ENCODE peak calls at places on chromosomes 5 and 9, in eight cellular contexts. One of them, this sample, is unnamed.
A peak's percentile ranks its signal among the peaks of the same experiment; 100 is the strongest.

GRCh38 chr5:139745800-139746690 is 49.6 kb upstream of the PSD2 start:
- DNase-seq in heart right ventricle: peak; percentile 65
- DNase-seq in neural progenitor cell: peak; percentile 94
- DNase-seq in mesothelial cell of epicardium: peak; percentile 43
- DNase-seq in sigmoid colon: peak; percentile 87
- DNase-seq in upper lobe of right lung: no peak
- DNase-seq in GM20000: peak; percentile 73
- DNase-seq in fibroblast of pulmonary artery: peak; percentile 71
- DNase-seq in this sample: peak; percentile 70

GRCh38 chr9:124781967-124782660 is 5.2 kb downstream of the OLFML2A start:
- DNase-seq in heart right ventricle: no peak
- DNase-seq in neural progenitor cell: no peak
- DNase-seq in mesothelial cell of epicardium: no peak
- DNase-seq in sigmoid colon: peak; percentile 59
- DNase-seq in upper lobe of right lung: peak; percentile 33
- DNase-seq in GM20000: peak; percentile 7
- DNase-seq in fibroblast of pulmonary artery: no peak
- DNase-seq in this sample: no peak

GRCh38 chr9:135126480-135127187 is 39.2 kb downstream of the OLFM1 start:
- DNase-seq in heart right ventricle: no peak
- DNase-seq in neural progenitor cell: no peak
- DNase-seq in mesothelial cell of epicardium: no peak
- DNase-seq in sigmoid colon: no peak
- DNase-seq in upper lobe of right lung: no peak
- DNase-seq in GM20000: no peak
- DNase-seq in fibroblast of pulmonary artery: no peak
- DNase-seq in this sample: no peak

GRCh38 chr5:55101556-55102276 is 730 bp upstream of the GZMA start:
- DNase-seq in heart right ventricle: no peak
- DNase-seq in neural progenitor cell: no peak
- DNase-seq in mesothelial cell of epicardium: no peak
- DNase-seq in sigmoid colon: no peak
- DNase-seq in upper lobe of right lung: no peak
- DNase-seq in GM20000: no peak
- DNase-seq in fibroblast of pulmonary artery: no peak
- DNase-seq in this sample: no peak

GRCh38 chr5:41193462-41194166 is 19.7 kb downstream of the C6 start:
- DNase-seq in heart right ventricle: peak; percentile 97
- DNase-seq in neural progenitor cell: no peak
- DNase-seq in mesothelial cell of epicardium: no peak
- DNase-seq in sigmoid colon: peak; percentile 98
- DNase-seq in upper lobe of right lung: peak; percentile 95
- DNase-seq in GM20000: no peak
- DNase-seq in fibroblast of pulmonary artery: peak; percentile 100
- DNase-seq in this sample: no peak

GRCh38 chr9:104386425-104387069 is 117.5 kb upstream of the OR13F1 start:
- DNase-seq in heart right ventricle: no peak
- DNase-seq in neural progenitor cell: peak; percentile 54
- DNase-seq in mesothelial cell of epicardium: no peak
- DNase-seq in sigmoid colon: no peak
- DNase-seq in upper lobe of right lung: no peak
- DNase-seq in GM20000: no peak
- DNase-seq in fibroblast of pulmonary artery: peak; percentile 65
- DNase-seq in this sample: no peak

GRCh38 chr5:119483155-119483554 is 30.9 kb downstream of the HSD17B4 start:
- DNase-seq in heart right ventricle: no peak
- DNase-seq in neural progenitor cell: no peak
- DNase-seq in mesothelial cell of epicardium: no peak
- DNase-seq in sigmoid colon: no peak
- DNase-seq in upper lobe of right lung: no peak
- DNase-seq in GM20000: no peak
- DNase-seq in fibroblast of pulmonary artery: no peak
- DNase-seq in this sample: no peak

GRCh38 chr5:114387433-114387832 is 25.6 kb downstream of the KCNN2 start:
- DNase-seq in heart right ventricle: no peak
- DNase-seq in neural progenitor cell: peak; percentile 80
- DNase-seq in mesothelial cell of epicardium: no peak
- DNase-seq in sigmoid colon: no peak
- DNase-seq in upper lobe of right lung: no peak
- DNase-seq in GM20000: no peak
- DNase-seq in fibroblast of pulmonary artery: no peak
- DNase-seq in this sample: no peak

GRCh38 chr5:91119941-91120850 is 262.9 kb downstream of the ARRDC3 start:
- DNase-seq in heart right ventricle: no peak
- DNase-seq in neural progenitor cell: peak; percentile 29
- DNase-seq in mesothelial cell of epicardium: no peak
- DNase-seq in sigmoid colon: peak; percentile 82
- DNase-seq in upper lobe of right lung: no peak
- DNase-seq in GM20000: no peak
- DNase-seq in fibroblast of pulmonary artery: no peak
- DNase-seq in this sample: no peak

GRCh38 chr9:4489562-4489918 is 728 bp upstream of the SLC1A1 start:
- DNase-seq in heart right ventricle: peak; percentile 19
- DNase-seq in neural progenitor cell: peak; percentile 56
- DNase-seq in mesothelial cell of epicardium: no peak
- DNase-seq in sigmoid colon: no peak
- DNase-seq in upper lobe of right lung: no peak
- DNase-seq in GM20000: no peak
- DNase-seq in fibroblast of pulmonary artery: peak; percentile 41
- DNase-seq in this sample: no peak

GRCh38 chr5:64333891-64334290 is 168.2 kb downstream of the RNF180 start:
- DNase-seq in heart right ventricle: no peak
- DNase-seq in neural progenitor cell: peak; percentile 73
- DNase-seq in mesothelial cell of epicardium: no peak
- DNase-seq in sigmoid colon: no peak
- DNase-seq in upper lobe of right lung: no peak
- DNase-seq in GM20000: no peak
- DNase-seq in fibroblast of pulmonary artery: no peak
- DNase-seq in this sample: no peak

GRCh38 chr5:136047858-136048257 is 19.1 kb downstream of the TGFBI start:
- DNase-seq in heart right ventricle: no peak
- DNase-seq in neural progenitor cell: no peak
- DNase-seq in mesothelial cell of epicardium: no peak
- DNase-seq in sigmoid colon: peak; percentile 78
- DNase-seq in upper lobe of right lung: peak; percentile 74
- DNase-seq in GM20000: no peak
- DNase-seq in fibroblast of pulmonary artery: no peak
- DNase-seq in this sample: no peak

GRCh38 chr5:95697781-95698681 is 15.2 kb upstream of the SPATA9 start:
- DNase-seq in heart right ventricle: no peak
- DNase-seq in neural progenitor cell: no peak
- DNase-seq in mesothelial cell of epicardium: no peak
- DNase-seq in sigmoid colon: no peak
- DNase-seq in upper lobe of right lung: no peak
- DNase-seq in GM20000: no peak
- DNase-seq in fibroblast of pulmonary artery: no peak
- DNase-seq in this sample: no peak

GRCh38 chr5:78420548-78420947 is 60.1 kb downstream of the SCAMP1 start:
- DNase-seq in heart right ventricle: no peak
- DNase-seq in neural progenitor cell: no peak
- DNase-seq in mesothelial cell of epicardium: no peak
- DNase-seq in sigmoid colon: no peak
- DNase-seq in upper lobe of right lung: no peak
- DNase-seq in GM20000: no peak
- DNase-seq in fibroblast of pulmonary artery: no peak
- DNase-seq in this sample: no peak

GRCh38 chr9:130940693-130941576 is 1.9 kb upstream of the FIBCD1 start:
- DNase-seq in heart right ventricle: peak; percentile 45
- DNase-seq in neural progenitor cell: peak; percentile 83
- DNase-seq in mesothelial cell of epicardium: peak; percentile 64
- DNase-seq in sigmoid colon: peak; percentile 79
- DNase-seq in upper lobe of right lung: peak; percentile 90
- DNase-seq in GM20000: peak; percentile 91
- DNase-seq in fibroblast of pulmonary artery: peak; percentile 30
- DNase-seq in this sample: peak; percentile 77

GRCh38 chr9:73577867-73578266 is 426.2 kb downstream of the ANXA1 start:
- DNase-seq in heart right ventricle: no peak
- DNase-seq in neural progenitor cell: peak; percentile 41
- DNase-seq in mesothelial cell of epicardium: no peak
- DNase-seq in sigmoid colon: no peak
- DNase-seq in upper lobe of right lung: no peak
- DNase-seq in GM20000: no peak
- DNase-seq in fibroblast of pulmonary artery: peak; percentile 39
- DNase-seq in this sample: no peak

GRCh38 chr9:129164246-129164930 is 13.7 kb downstream of the IER5L start:
- DNase-seq in heart right ventricle: peak; percentile 50
- DNase-seq in neural progenitor cell: peak; percentile 57
- DNase-seq in mesothelial cell of epicardium: no peak
- DNase-seq in sigmoid colon: peak; percentile 90
- DNase-seq in upper lobe of right lung: no peak
- DNase-seq in GM20000: no peak
- DNase-seq in fibroblast of pulmonary artery: peak; percentile 71
- DNase-seq in this sample: no peak

GRCh38 chr5:159051431-159052281 is 48.1 kb downstream of the EBF1 start:
- DNase-seq in heart right ventricle: peak; percentile 77
- DNase-seq in neural progenitor cell: peak; percentile 79
- DNase-seq in mesothelial cell of epicardium: peak; percentile 21
- DNase-seq in sigmoid colon: peak; percentile 68
- DNase-seq in upper lobe of right lung: peak; percentile 67
- DNase-seq in GM20000: peak; percentile 45
- DNase-seq in fibroblast of pulmonary artery: peak; percentile 31
- DNase-seq in this sample: no peak

GRCh38 chr9:105541838-105542237 is 16.1 kb upstream of the FKTN start:
- DNase-seq in heart right ventricle: no peak
- DNase-seq in neural progenitor cell: no peak
- DNase-seq in mesothelial cell of epicardium: no peak
- DNase-seq in sigmoid colon: no peak
- DNase-seq in upper lobe of right lung: no peak
- DNase-seq in GM20000: peak; percentile 25
- DNase-seq in fibroblast of pulmonary artery: no peak
- DNase-seq in this sample: no peak

GRCh38 chr9:105535920-105536668 is 21.8 kb upstream of the FKTN start:
- DNase-seq in heart right ventricle: no peak
- DNase-seq in neural progenitor cell: no peak
- DNase-seq in mesothelial cell of epicardium: no peak
- DNase-seq in sigmoid colon: no peak
- DNase-seq in upper lobe of right lung: no peak
- DNase-seq in GM20000: no peak
- DNase-seq in fibroblast of pulmonary artery: no peak
- DNase-seq in this sample: no peak

GRCh38 chr9:105539452-105539851 is 18.5 kb upstream of the FKTN start:
- DNase-seq in heart right ventricle: no peak
- DNase-seq in neural progenitor cell: no peak
- DNase-seq in mesothelial cell of epicardium: no peak
- DNase-seq in sigmoid colon: no peak
- DNase-seq in upper lobe of right lung: no peak
- DNase-seq in GM20000: no peak
- DNase-seq in fibroblast of pulmonary artery: no peak
- DNase-seq in this sample: no peak
- TF ChIP-seq CTCF in heart right ventricle: no peak
- TF ChIP-seq CTCF in neural progenitor cell: peak; percentile 23
- TF ChIP-seq CTCF in mesothelial cell of epicardium: no peak
- TF ChIP-seq CTCF in sigmoid colon: no peak
- TF ChIP-seq CTCF in upper lobe of right lung: no peak
- TF ChIP-seq CTCF in GM20000: no peak
- TF ChIP-seq CTCF in fibroblast of pulmonary artery: peak; percentile 10
- TF ChIP-seq CTCF in this sample: no peak

DNA sequence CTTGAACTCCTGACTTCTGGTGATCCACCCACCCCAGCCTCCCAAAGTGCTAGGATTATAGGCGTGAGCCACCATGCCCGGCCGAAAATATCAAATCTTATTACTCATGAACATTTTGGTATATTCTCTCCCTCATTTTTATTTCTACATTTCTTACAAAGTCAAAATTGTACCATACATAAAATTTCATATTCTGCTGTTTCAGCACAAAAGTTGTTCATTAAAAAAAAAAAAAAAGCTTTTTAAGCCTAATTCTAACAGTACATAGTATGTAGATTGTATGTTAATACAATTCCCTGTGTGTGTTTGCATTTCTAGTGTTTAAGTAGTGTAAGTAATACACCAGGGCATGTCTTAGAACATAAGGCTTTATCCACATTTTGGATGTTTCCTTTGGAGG is 14.9 kb downstream of the BNIP1 start:
- DNase-seq in heart right ventricle: no peak
- DNase-seq in neural progenitor cell: no peak
- DNase-seq in mesothelial cell of epicardium: no peak
- DNase-seq in sigmoid colon: no peak
- DNase-seq in upper lobe of right lung: no peak
- DNase-seq in GM20000: no peak
- DNase-seq in fibroblast of pulmonary artery: no peak
- DNase-seq in this sample: no peak
- TF ChIP-seq CTCF in heart right ventricle: no peak
- TF ChIP-seq CTCF in neural progenitor cell: no peak
- TF ChIP-seq CTCF in mesothelial cell of epicardium: no peak
- TF ChIP-seq CTCF in sigmoid colon: no peak
- TF ChIP-seq CTCF in upper lobe of right lung: no peak
- TF ChIP-seq CTCF in GM20000: no peak
- TF ChIP-seq CTCF in fibroblast of pulmonary artery: no peak
- TF ChIP-seq CTCF in this sample: no peak

DNA sequence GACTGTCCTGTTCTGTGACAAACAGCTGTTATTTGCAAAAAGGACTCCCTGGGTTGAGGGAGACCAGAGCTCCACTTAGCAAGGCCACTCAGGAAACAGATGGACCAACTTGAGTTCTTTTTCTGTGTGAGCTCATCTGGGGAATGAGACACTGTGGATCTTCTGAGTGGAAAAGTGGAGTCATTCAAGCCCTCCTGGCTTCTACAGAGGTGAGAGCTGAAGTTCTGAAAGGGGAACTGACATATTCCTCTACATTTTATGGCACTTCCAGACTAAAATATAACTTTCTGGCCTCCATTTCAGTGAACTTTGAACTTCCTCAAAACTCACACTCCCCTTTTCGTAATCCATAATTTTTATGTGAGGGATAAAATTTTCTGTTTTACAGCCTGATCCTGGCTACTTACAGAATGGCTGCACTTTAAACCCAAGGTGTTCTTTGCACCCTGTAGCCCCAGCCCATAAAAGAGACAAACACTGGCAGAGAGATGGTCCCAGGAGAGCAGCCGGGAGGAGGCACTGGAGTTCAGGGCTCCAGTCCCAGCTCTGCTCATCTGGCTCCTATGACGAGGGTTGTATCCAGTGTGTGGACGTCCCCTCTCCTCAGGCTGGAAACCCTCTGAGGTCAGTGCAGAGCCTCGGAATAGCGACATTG is 10.8 kb downstream of the SPAAR start:
- DNase-seq in heart right ventricle: no peak
- DNase-seq in neural progenitor cell: no peak
- DNase-seq in mesothelial cell of epicardium: no peak
- DNase-seq in sigmoid colon: no peak
- DNase-seq in upper lobe of right lung: no peak
- DNase-seq in GM20000: no peak
- DNase-seq in fibroblast of pulmonary artery: no peak
- DNase-seq in this sample: no peak
- TF ChIP-seq CTCF in heart right ventricle: no peak
- TF ChIP-seq CTCF in neural progenitor cell: no peak
- TF ChIP-seq CTCF in mesothelial cell of epicardium: no peak
- TF ChIP-seq CTCF in sigmoid colon: no peak
- TF ChIP-seq CTCF in upper lobe of right lung: no peak
- TF ChIP-seq CTCF in GM20000: no peak
- TF ChIP-seq CTCF in fibroblast of pulmonary artery: no peak
- TF ChIP-seq CTCF in this sample: no peak

DNA sequence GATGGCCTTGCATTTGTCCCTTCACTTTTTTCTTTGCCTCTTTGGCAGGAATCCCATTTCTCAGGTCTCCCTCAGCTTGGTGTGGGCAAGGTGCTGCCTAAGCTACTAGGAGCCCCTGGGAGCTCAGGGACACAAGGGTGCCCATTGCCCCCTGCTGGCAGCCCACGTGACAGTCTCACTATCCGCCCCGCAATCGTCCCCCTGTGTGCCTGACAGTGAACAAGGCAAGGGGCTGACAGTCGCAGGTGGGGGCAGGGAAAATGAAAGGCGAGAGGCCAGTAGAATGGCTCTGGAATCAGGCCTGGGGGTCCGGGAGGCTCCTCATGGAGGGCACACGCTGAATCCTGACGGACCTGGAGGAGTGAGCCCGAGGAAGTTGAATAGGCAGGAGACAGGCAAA is 2.0 kb upstream of the PCDH12 start:
- DNase-seq in heart right ventricle: no peak
- DNase-seq in neural progenitor cell: peak; percentile 33
- DNase-seq in mesothelial cell of epicardium: no peak
- DNase-seq in sigmoid colon: no peak
- DNase-seq in upper lobe of right lung: no peak
- DNase-seq in GM20000: peak; percentile 3
- DNase-seq in fibroblast of pulmonary artery: no peak
- DNase-seq in this sample: no peak
- TF ChIP-seq CTCF in heart right ventricle: peak; percentile 35
- TF ChIP-seq CTCF in neural progenitor cell: no peak
- TF ChIP-seq CTCF in mesothelial cell of epicardium: no peak
- TF ChIP-seq CTCF in sigmoid colon: no peak
- TF ChIP-seq CTCF in upper lobe of right lung: peak; percentile 28
- TF ChIP-seq CTCF in GM20000: peak; percentile 25
- TF ChIP-seq CTCF in fibroblast of pulmonary artery: peak; percentile 26
- TF ChIP-seq CTCF in this sample: no peak